ENCODE peak calls at places on chromosome 13, in seven cellular contexts. H is left lung, V is Caco-2, E is SK-N-SH, R is breast epithelium, A is left ventricle myocardium inferior, P is Peyer's patch. T is an unnamed sample.
A peak's percentile ranks its signal among the peaks of the same experiment; 100 is the strongest.

GRCh38 chr13:46386996-46387851 is at the start of gene RUBCNL:
- DNase-seq in H (peak; percentile 88), V (peak; percentile 80), E (peak; percentile 74), R (no peak), A (peak; percentile 34), P (peak; percentile 76), T (peak; percentile 67)

GRCh38 chr13:33494596-33495214 is 209.2 kb upstream of the STARD13 start:
- DNase-seq in H (no peak), V (no peak), E (no peak), R (no peak), A (peak; percentile 17), P (no peak), T (no peak)

GRCh38 chr13:83880275-83881027 is 1.8 kb downstream of the SLITRK1 start:
- DNase-seq in H (no peak), V (no peak), E (no peak), R (no peak), A (no peak), P (no peak), T (no peak)

GRCh38 chr13:46648166-46648607 is 95.2 kb downstream of the LRCH1 start:
- DNase-seq in H (no peak), V (peak; percentile 65), E (no peak), R (no peak), A (no peak), P (no peak), T (no peak)

GRCh38 chr13:92838786-92839185 is 387.8 kb upstream of the GPC6 start:
- DNase-seq in H (no peak), V (no peak), E (no peak), R (no peak), A (no peak), P (no peak), T (no peak)

GRCh38 chr13:46751811-46752635 is 44.9 kb downstream of the ESD start:
- DNase-seq in H (no peak), V (no peak), E (no peak), R (no peak), A (no peak), P (no peak), T (no peak)

GRCh38 chr13:25170554-25171107 is 1.5 kb downstream of the AMER2 start:
- DNase-seq in H (peak; percentile 76), V (no peak), E (peak; percentile 50), R (no peak), A (no peak), P (no peak), T (no peak)

GRCh38 chr13:107866666-107867623 is 348.4 kb downstream of the LIG4 start:
- DNase-seq in H (peak; percentile 56), V (no peak), E (peak; percentile 80), R (no peak), A (no peak), P (no peak), T (no peak)

GRCh38 chr13:47708386-47708785 is 292.7 kb downstream of the SUCLA2 start:
- DNase-seq in H (no peak), V (no peak), E (no peak), R (no peak), A (no peak), P (no peak), T (no peak)

GRCh38 chr13:111395511-111396393 is 75.3 kb downstream of the TEX29 start:
- DNase-seq in H (peak; percentile 43), V (no peak), E (no peak), R (no peak), A (no peak), P (peak; percentile 15), T (no peak)

GRCh38 chr13:26185720-26186119 is 36.4 kb downstream of the RNF6 start:
- DNase-seq in H (no peak), V (no peak), E (no peak), R (no peak), A (no peak), P (no peak), T (no peak)

GRCh38 chr13:37960427-37960826 is 90.9 kb upstream of the TRPC4 start:
- DNase-seq in H (no peak), V (peak; percentile 14), E (no peak), R (no peak), A (no peak), P (no peak), T (no peak)

GRCh38 chr13:109790071-109790470 is 3.7 kb upstream of the IRS2 start:
- DNase-seq in H (no peak), V (no peak), E (no peak), R (no peak), A (no peak), P (no peak), T (no peak)

GRCh38 chr13:39866722-39867121 is 211.3 kb downstream of the COG6 start:
- DNase-seq in H (no peak), V (no peak), E (no peak), R (no peak), A (no peak), P (no peak), T (no peak)

GRCh38 chr13:24184265-24184841 is 23.8 kb downstream of the SPATA13 start:
- DNase-seq in H (no peak), V (peak; percentile 30), E (no peak), R (no peak), A (no peak), P (peak; percentile 59), T (no peak)

GRCh38 chr13:97810152-97810551 is 143.3 kb upstream of the IPO5 start:
- DNase-seq in H (no peak), V (peak; percentile 32), E (peak; percentile 21), R (no peak), A (no peak), P (no peak), T (no peak)

GRCh38 chr13:77143325-77143907 is 116.5 kb upstream of the FBXL3 start:
- DNase-seq in H (no peak), V (peak; percentile 42), E (no peak), R (no peak), A (no peak), P (no peak), T (no peak)
- H3K36me3 ChIP-seq in H (peaks cover 6% of the 10 kb centered on the region), V (no peaks in the 10 kb centered on the region), E (peaks cover 73% of the 10 kb centered on the region), R (no peaks in the 10 kb centered on the region), A (peaks cover 79% of the 10 kb centered on the region), P (no peaks in the 10 kb centered on the region), T (peaks cover 98% of the 10 kb centered on the region)

DNA sequence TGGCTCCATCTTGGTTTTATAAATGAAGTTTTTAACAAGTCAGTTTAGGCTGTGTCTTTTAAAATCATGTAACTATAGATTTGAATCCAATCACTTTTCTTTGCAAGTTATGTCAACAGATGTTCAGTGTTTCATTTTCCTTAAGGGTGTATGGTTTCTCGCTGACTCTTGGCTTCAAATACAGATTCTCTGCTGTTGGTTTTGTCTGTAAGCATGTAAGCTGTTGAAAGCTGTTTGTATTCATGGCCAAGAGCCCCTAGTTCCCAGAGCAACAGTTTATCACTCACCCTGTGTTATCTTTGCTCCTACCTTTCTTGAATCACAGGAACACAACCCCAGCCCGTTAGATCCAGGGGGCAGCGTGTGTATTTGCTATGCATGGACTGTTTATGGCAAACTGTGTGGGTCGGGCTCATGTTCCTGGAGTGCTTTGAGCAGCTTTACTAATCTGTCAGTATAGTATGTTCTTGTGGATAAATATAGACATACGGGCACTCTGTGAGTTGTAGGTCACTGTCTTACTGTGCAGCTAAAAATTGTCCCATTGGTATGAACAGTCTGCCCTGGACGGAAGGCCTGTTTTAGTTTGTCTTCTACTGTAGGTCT is 28.8 kb downstream of the FRY start:
- DNase-seq in H (no peak), V (no peak), E (no peak), R (no peak), A (peak; percentile 35), P (no peak), T (no peak)
- H3K4me3 ChIP-seq in H (no peak overlapping the region), V (no peak overlapping the region), E (no peak overlapping the region), R (no peak overlapping the region), A (peak overlapping the region; percentile 60), P (no peak overlapping the region), T (no peak overlapping the region)

GRCh38 chr13:75223981-75224742 is 257.8 kb downstream of the TBC1D4 start:
- DNase-seq in H (no peak), V (no peak), E (no peak), R (no peak), A (no peak), P (no peak), T (no peak)
- H3K4me1 ChIP-seq in H (no peaks in the 10 kb centered on the region), V (no peaks in the 10 kb centered on the region), E (peaks cover 8% of the 10 kb centered on the region), R (no peaks in the 10 kb centered on the region), A (peaks cover 4% of the 10 kb centered on the region), P (no peaks in the 10 kb centered on the region), T (peaks cover 6% of the 10 kb centered on the region)

GRCh38 chr13:112870062-112870352 is 99.0 kb upstream of the MCF2L start:
- DNase-seq in H (no peak), V (no peak), E (no peak), R (no peak), A (no peak), P (no peak), T (no peak)
- H3K36me3 ChIP-seq in H (no peaks in the 10 kb centered on the region), V (peaks cover 3% of the 10 kb centered on the region), E (no peaks in the 10 kb centered on the region), R (no peaks in the 10 kb centered on the region), A (peaks cover 55% of the 10 kb centered on the region), P (no peaks in the 10 kb centered on the region), T (peaks cover 67% of the 10 kb centered on the region)

GRCh38 chr13:90402613-90403012 is 944.9 kb upstream of the MIR17HG start:
- DNase-seq in H (no peak), V (no peak), E (no peak), R (no peak), A (no peak), P (no peak), T (no peak)

GRCh38 chr13:90403330-90404082 is 944.0 kb upstream of the MIR17HG start:
- DNase-seq in H (peak; percentile 52), V (no peak), E (no peak), R (no peak), A (no peak), P (no peak), T (no peak)

GRCh38 chr13:90396266-90396665 is 951.2 kb upstream of the MIR17HG start:
- DNase-seq in H (no peak), V (no peak), E (no peak), R (no peak), A (no peak), P (no peak), T (no peak)

GRCh38 chr13:90402102-90402501 is 945.4 kb upstream of the MIR17HG start:
- DNase-seq in H (no peak), V (no peak), E (no peak), R (no peak), A (no peak), P (no peak), T (no peak)

DNA sequence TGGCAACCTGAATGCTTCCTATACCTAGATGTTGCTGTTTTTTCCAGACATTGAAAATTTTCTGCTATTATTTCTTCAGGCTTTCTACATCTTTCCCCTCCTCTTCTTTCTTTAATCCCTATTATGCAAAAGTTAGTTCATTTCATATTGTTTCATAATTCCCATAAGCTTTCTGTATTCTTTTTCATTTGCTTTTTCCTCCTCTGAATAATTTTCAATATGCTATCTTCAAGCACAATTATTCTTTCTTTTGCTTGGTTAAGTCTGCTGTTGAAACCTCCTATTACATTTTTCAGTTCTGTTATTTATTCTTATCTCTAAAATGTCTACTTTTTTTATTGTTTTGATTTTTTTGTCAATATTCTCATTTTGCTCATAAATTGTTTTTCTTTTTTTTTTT is 947.1 kb upstream of the MIR17HG start:
- DNase-seq in H (no peak), V (no peak), E (no peak), R (no peak), A (no peak), P (no peak), T (no peak)
- H3K4me3 ChIP-seq in H (no peak overlapping the region), V (no peak overlapping the region), E (no peak overlapping the region), R (no peak overlapping the region), A (no peak overlapping the region), P (no peak overlapping the region), T (no peak overlapping the region)

GRCh38 chr13:96011291-96011875 is 41.8 kb downstream of the UGGT2 start:
- DNase-seq in H (no peak), V (no peak), E (no peak), R (no peak), A (no peak), P (no peak), T (no peak)
- H3K4me1 ChIP-seq in H (no peaks in the 10 kb centered on the region), V (peaks cover 5% of the 10 kb centered on the region), E (peaks cover 4% of the 10 kb centered on the region), R (no peaks in the 10 kb centered on the region), A (no peaks in the 10 kb centered on the region), P (no peaks in the 10 kb centered on the region), T (no peaks in the 10 kb centered on the region)